ENCODE peak calls at places on chromosome 1, in six cellular contexts. D, I, M, G, F and U are unnamed samples.

GRCh38 chr1:19337289-19337688 is 25.2 kb downstream of the SLC66A1 start:
- DNase-seq in D (no peak), I (no peak), M (no peak), G (no peak), F (no peak), U (no peak)

GRCh38 chr1:8083739-8084484 is 57.8 kb upstream of the ERRFI1 start:
- DNase-seq in D (no peak), I (no peak), M (peak; percentile 48), G (no peak), F (no peak), U (peak; percentile 69)

GRCh38 chr1:240169188-240169587 is 77.5 kb downstream of the FMN2 start:
- DNase-seq in D (no peak), I (no peak), M (no peak), G (no peak), F (peak; percentile 2), U (peak; percentile 49)

GRCh38 chr1:225866061-225866844 is 15.9 kb downstream of the TMEM63A start:
- DNase-seq in D (no peak), I (no peak), M (no peak), G (no peak), F (peak; percentile 79), U (peak; percentile 66)

GRCh38 chr1:236523704-236524141 is at the start of gene LGALS8:
- DNase-seq in D (peak; percentile 84), I (peak; percentile 93), M (peak; percentile 78), G (peak; percentile 90), F (peak; percentile 76), U (peak; percentile 75)

GRCh38 chr1:1337793-1338147 is 6.7 kb downstream of the TAS1R3 start:
- DNase-seq in D (no peak), I (no peak), M (no peak), G (no peak), F (no peak), U (no peak)

GRCh38 chr1:101071470-101071886 is 45.9 kb upstream of the DPH5 start:
- DNase-seq in D (no peak), I (no peak), M (no peak), G (no peak), F (no peak), U (no peak)

GRCh38 chr1:225691861-225692516 is 39.1 kb upstream of the ENAH start:
- DNase-seq in D (no peak), I (no peak), M (peak; percentile 32), G (no peak), F (no peak), U (peak; percentile 87)